ENCODE peak calls at places on chromosomes 5 and 9, in seven cellular contexts. F is sciatic nerve, D is cerebellum, Q is NCI-H748 treated with DMSO at 0.1 percent for 48 hours, E is fibroblast of lung, Z is AG04450, S is B cell. N is an unnamed sample.

GRCh38 chr5:145237843-145238242 is 597.3 kb downstream of the PRELID2 start:
- DNase-seq in F (no peak), D (no peak), Q (peak), E (peak), Z (no peak), S (no peak), N (peak)

GRCh38 chr5:97728920-97729319 is 545.9 kb upstream of the RIOK2 start:
- DNase-seq in F (no peak), D (no peak), Q (no peak), E (peak), Z (no peak), S (no peak), N (no peak)

GRCh38 chr5:78730300-78731094 is 81.9 kb upstream of the LHFPL2 start:
- DNase-seq in F (no peak), D (no peak), Q (no peak), E (no peak), Z (no peak), S (no peak), N (no peak)

GRCh38 chr5:32942225-32942989 is 231.3 kb downstream of the NPR3 start:
- DNase-seq in F (no peak), D (no peak), Q (peak), E (peak), Z (no peak), S (no peak), N (peak)

GRCh38 chr9:6079386-6079785 is 64.0 kb upstream of the RANBP6 start:
- DNase-seq in F (no peak), D (no peak), Q (peak), E (no peak), Z (no peak), S (no peak), N (no peak)

GRCh38 chr5:17154211-17154996 is 63.0 kb upstream of the BASP1 start:
- DNase-seq in F (no peak), D (no peak), Q (no peak), E (peak), Z (no peak), S (no peak), N (no peak)

GRCh38 chr5:8136271-8136670 is 267.3 kb downstream of the MTRR start:
- DNase-seq in F (no peak), D (peak), Q (no peak), E (no peak), Z (no peak), S (no peak), N (no peak)

GRCh38 chr9:93091453-93092081 is 4.5 kb upstream of the CARD19 start:
- DNase-seq in F (peak), D (no peak), Q (no peak), E (peak), Z (peak), S (no peak), N (no peak)

GRCh38 chr5:132011561-132012384 is at the start of gene ACSL6:
- DNase-seq in F (peak), D (peak), Q (no peak), E (no peak), Z (no peak), S (no peak), N (peak)

GRCh38 chr5:171442287-171443042 is 23.0 kb downstream of the FGF18 start:
- DNase-seq in F (no peak), D (no peak), Q (no peak), E (peak), Z (peak), S (no peak), N (no peak)

GRCh38 chr5:98927242-98927987 is 1.4 kb downstream of the CHD1 start:
- DNase-seq in F (peak), D (peak), Q (peak), E (peak), Z (peak), S (peak), N (peak)

GRCh38 chr5:133981714-133982113 is 13.3 kb upstream of the C5orf15 start:
- DNase-seq in F (no peak), D (no peak), Q (no peak), E (no peak), Z (no peak), S (no peak), N (no peak)

GRCh38 chr5:56490971-56491468 is 257.9 kb upstream of the ANKRD55 start:
- DNase-seq in F (no peak), D (no peak), Q (no peak), E (no peak), Z (no peak), S (no peak), N (no peak)

GRCh38 chr9:14099737-14100136 is 214.2 kb downstream of the NFIB start:
- DNase-seq in F (no peak), D (no peak), Q (no peak), E (no peak), Z (no peak), S (no peak), N (no peak)

GRCh38 chr5:136279314-136279713 is 86.0 kb downstream of the TRPC7 start:
- DNase-seq in F (no peak), D (no peak), Q (no peak), E (peak), Z (no peak), S (no peak), N (no peak)

GRCh38 chr5:132110930-132111329 is 37.3 kb downstream of the CSF2 start:
- DNase-seq in F (no peak), D (no peak), Q (no peak), E (peak), Z (no peak), S (no peak), N (no peak)

GRCh38 chr5:155434681-155435080 is 421.1 kb downstream of the KIF4B start:
- DNase-seq in F (no peak), D (no peak), Q (no peak), E (no peak), Z (no peak), S (no peak), N (no peak)

GRCh38 chr9:36479086-36479485 is 79.0 kb upstream of the RNF38 start:
- DNase-seq in F (no peak), D (no peak), Q (no peak), E (no peak), Z (no peak), S (no peak), N (no peak)

GRCh38 chr5:40441733-40442132 is 238.0 kb upstream of the PTGER4 start:
- DNase-seq in F (no peak), D (no peak), Q (no peak), E (no peak), Z (no peak), S (no peak), N (no peak)

GRCh38 chr5:134024811-134025210 is 20.0 kb upstream of the VDAC1 start:
- DNase-seq in F (no peak), D (no peak), Q (no peak), E (no peak), Z (no peak), S (no peak), N (no peak)

GRCh38 chr9:131503626-131504465 is 1.1 kb downstream of the POMT1 start:
- DNase-seq in F (no peak), D (no peak), Q (no peak), E (peak), Z (no peak), S (no peak), N (no peak)

GRCh38 chr9:76608562-76609254 is 149.7 kb downstream of the GCNT1 start:
- DNase-seq in F (no peak), D (no peak), Q (no peak), E (no peak), Z (no peak), S (no peak), N (no peak)

N was measured in body of pancreas.